ENCODE peak calls at places on chromosomes 3 and 15, in seven cellular contexts. I, J, M, P, D, B and Y are unnamed samples.
A peak's percentile ranks its signal among the peaks of the same experiment; 100 is the strongest.

GRCh38 chr15:27067175-27067574 is 96.2 kb downstream of the GABRG3 start:
- DNase-seq in I (no peak), D (no peak), B (no peak), P (no peak), J (no peak), M (no peak), Y (no peak)

GRCh38 chr3:10806001-10806400 is 10.0 kb upstream of the SLC6A11 start:
- DNase-seq in J (no peak), I (no peak), M (no peak), B (no peak), P (no peak), D (no peak), Y (no peak)

GRCh38 chr15:69021895-69022294 is 7.4 kb downstream of the NOX5 start:
- DNase-seq in B (no peak), J (no peak), D (peak; percentile 69), P (no peak), I (peak; percentile 29), M (no peak), Y (no peak)

GRCh38 chr3:173747427-173747826 is 349.9 kb downstream of the NLGN1 start:
- DNase-seq in B (peak; percentile 63), P (no peak), M (no peak), J (no peak), D (no peak), I (peak; percentile 34), Y (no peak)

GRCh38 chr3:58640700-58641372 is 25.7 kb downstream of the FAM3D start:
- DNase-seq in I (peak; percentile 74), P (peak; percentile 73), M (peak; percentile 58), J (peak; percentile 88), B (peak; percentile 80), D (peak; percentile 71), Y (peak; percentile 91)

GRCh38 chr3:43105224-43105596 is 669 bp downstream of the POMGNT2 start:
- DNase-seq in B (no peak), M (no peak), P (no peak), J (no peak), D (no peak), I (no peak), Y (no peak)

GRCh38 chr3:22691407-22691806 is 511.7 kb upstream of the UBE2E2 start:
- DNase-seq in D (no peak), P (peak; percentile 33), I (no peak), B (no peak), M (peak; percentile 27), J (no peak), Y (peak; percentile 42)

GRCh38 chr3:21484323-21485154 is 266.5 kb downstream of the ZNF385D start:
- DNase-seq in M (peak; percentile 55), J (peak; percentile 95), B (peak; percentile 80), P (peak; percentile 25), D (peak; percentile 29), I (peak; percentile 62), Y (peak; percentile 79)

GRCh38 chr15:72599855-72600464 is 54.5 kb upstream of the GOLGA6B start:
- DNase-seq in M (no peak), J (peak; percentile 42), I (peak; percentile 68), P (no peak), D (peak; percentile 64), B (peak; percentile 76), Y (no peak)

GRCh38 chr15:43930079-43930478 is 103.3 kb downstream of the WDR76 start:
- DNase-seq in J (peak; percentile 93), P (peak; percentile 23), M (no peak), I (peak; percentile 31), B (no peak), D (no peak), Y (peak; percentile 52)

GRCh38 chr15:57323806-57324589 is 52.3 kb upstream of the CGNL1 start:
- DNase-seq in M (no peak), B (no peak), P (no peak), I (peak; percentile 60), J (peak; percentile 97), D (no peak), Y (peak; percentile 84)

GRCh38 chr3:100060685-100061484 is 53.4 kb downstream of the FILIP1L start:
- DNase-seq in M (no peak), B (no peak), I (no peak), J (no peak), P (no peak), D (no peak), Y (no peak)
- H2BK5ac ChIP-seq in M (no peak overlapping the region), B (no peak overlapping the region), I (no peak overlapping the region), J (no peak overlapping the region), P (no peak overlapping the region), D (no peak overlapping the region), Y (no peak overlapping the region)

GRCh38 chr15:80776420-80777045 is 2.6 kb upstream of the CEMIP start:
- DNase-seq in J (peak; percentile 72), P (peak; percentile 36), B (peak; percentile 93), I (peak; percentile 87), D (peak; percentile 85), M (peak; percentile 67), Y (peak; percentile 68)

GRCh38 chr15:80773122-80773551 is 6.0 kb upstream of the CEMIP start:
- DNase-seq in P (no peak), B (no peak), M (no peak), J (no peak), I (peak; percentile 35), D (no peak), Y (no peak)

GRCh38 chr15:80777137-80777536 is 2.0 kb upstream of the CEMIP start:
- DNase-seq in D (peak; percentile 62), M (no peak), I (peak; percentile 68), P (no peak), J (no peak), B (peak; percentile 22), Y (no peak)

GRCh38 chr15:80773792-80774352 is 5.3 kb upstream of the CEMIP start:
- DNase-seq in P (no peak), J (no peak), I (no peak), M (no peak), B (no peak), D (no peak), Y (no peak)

DNA sequence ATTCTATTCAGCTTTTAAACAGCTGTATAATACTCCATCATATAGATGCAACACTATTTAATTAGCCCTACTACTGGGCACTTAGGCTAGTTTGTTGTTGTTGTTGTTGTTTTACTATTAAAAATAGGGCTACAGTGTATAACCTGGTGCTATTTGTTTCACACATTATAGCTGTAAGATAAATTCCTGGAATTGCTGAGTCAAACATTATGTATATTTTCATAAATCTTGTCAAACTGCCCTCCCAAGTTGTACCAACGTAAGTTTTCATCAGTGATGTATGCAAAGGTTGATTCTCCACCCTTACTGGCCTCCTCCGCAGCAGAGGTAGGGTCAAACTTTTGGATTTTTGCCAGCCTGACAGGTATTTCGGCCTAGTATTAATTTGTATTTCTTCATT is 3.8 kb upstream of the CEMIP start:
- DNase-seq in M (no peak), B (no peak), P (no peak), I (no peak), D (no peak), J (no peak), Y (no peak)
- H2BK5ac ChIP-seq in M (no peak overlapping the region), B (no peak overlapping the region), P (no peak overlapping the region), I (no peak overlapping the region), D (no peak overlapping the region), J (no peak overlapping the region), Y (no peak overlapping the region)

GRCh38 chr3:112974178-112974517 is 755 bp downstream of the CD200R1 start:
- DNase-seq in B (peak; percentile 81), M (no peak), J (no peak), P (no peak), D (no peak), I (no peak), Y (no peak)

GRCh38 chr3:112976953-112977352 is 2.0 kb upstream of the CD200R1 start:
- DNase-seq in D (no peak), I (no peak), J (no peak), P (no peak), M (no peak), B (no peak), Y (no peak)

GRCh38 chr3:112976001-112976400 is 1.1 kb upstream of the CD200R1 start:
- DNase-seq in P (no peak), B (peak; percentile 70), M (no peak), I (no peak), J (no peak), D (no peak), Y (no peak)

GRCh38 chr3:112973325-112974177 is 1.4 kb downstream of the CD200R1 start:
- DNase-seq in I (no peak), D (no peak), M (no peak), J (no peak), B (no peak), P (no peak), Y (no peak)

DNA sequence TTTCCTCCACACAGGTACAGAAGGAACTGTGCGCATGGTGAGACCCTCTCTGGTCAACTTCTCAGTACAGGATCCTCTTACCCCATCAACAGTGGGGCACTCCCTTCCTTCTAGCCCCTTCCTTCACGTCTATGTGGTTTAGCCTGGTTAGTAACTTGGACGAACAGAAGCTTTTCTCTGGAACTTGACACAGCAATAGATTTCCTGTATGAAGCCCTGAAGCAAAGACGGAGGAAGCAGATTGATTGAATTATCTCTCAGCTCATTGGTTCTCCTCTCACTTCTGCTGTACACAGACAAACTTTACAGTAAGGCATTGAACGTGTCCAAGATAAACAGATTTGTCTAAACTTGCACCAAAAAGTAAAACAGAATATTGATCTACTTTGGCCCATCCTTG is at the start of gene CD200R1:
- DNase-seq in J (no peak), D (no peak), M (no peak), I (no peak), B (no peak), P (no peak), Y (no peak)
- H2BK5ac ChIP-seq in J (no peak within 1 kb of the TSS), D (no peak within 1 kb of the TSS), M (no peak within 1 kb of the TSS), I (no peak within 1 kb of the TSS), B (no peak within 1 kb of the TSS), P (no peak within 1 kb of the TSS), Y (no peak within 1 kb of the TSS)

GRCh38 chr3:87706176-87706575 is 352.6 kb downstream of the CGGBP1 start:
- DNase-seq in D (no peak), J (no peak), I (no peak), M (no peak), B (peak; percentile 25), P (no peak), Y (no peak)

GRCh38 chr3:87710028-87710427 is 348.8 kb downstream of the CGGBP1 start:
- DNase-seq in P (no peak), B (no peak), M (no peak), J (no peak), D (no peak), I (no peak), Y (no peak)

DNA sequence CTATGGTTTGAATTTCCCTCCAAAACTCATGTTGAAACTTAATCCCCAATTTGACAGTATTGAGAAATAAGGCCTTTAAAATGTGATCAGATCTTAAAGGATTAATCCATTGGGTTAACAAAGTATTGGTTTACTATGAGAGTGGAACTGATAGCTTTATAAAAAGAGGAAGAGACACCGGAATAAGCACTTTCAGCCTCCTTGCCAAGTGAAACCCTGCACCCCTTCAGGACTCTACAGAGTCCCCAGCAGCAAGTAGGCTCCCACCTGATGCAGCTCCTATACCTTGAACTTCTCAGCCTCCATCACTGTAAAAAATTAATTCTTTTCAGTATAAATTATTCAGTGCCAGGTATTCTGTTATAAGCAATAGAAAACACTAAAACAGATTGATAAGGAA is 348.3 kb downstream of the CGGBP1 start:
- DNase-seq in I (no peak), M (no peak), D (no peak), J (no peak), P (no peak), B (no peak), Y (no peak)
- H2BK5ac ChIP-seq in I (no peak overlapping the region), M (no peak overlapping the region), D (no peak overlapping the region), J (no peak overlapping the region), P (no peak overlapping the region), B (no peak overlapping the region), Y (no peak overlapping the region)

GRCh38 chr15:95958417-95958816 is 372.1 kb upstream of the NR2F2 start:
- DNase-seq in I (no peak), B (no peak), M (no peak), J (no peak), D (no peak), P (no peak), Y (no peak)
- H2BK5ac ChIP-seq in I (no peak overlapping the region), B (no peak overlapping the region), M (no peak overlapping the region), J (no peak overlapping the region), D (no peak overlapping the region), P (no peak overlapping the region), Y (no peak overlapping the region)